ENCODE peak calls at places on chromosomes 13 and 19, in nine cellular contexts. B, D, E, K, C, I, X, H and U are unnamed samples.

GRCh38 chr13:105073041-105073440 is 1462.4 kb downstream of the EFNB2 start:
- DNase-seq in E (no peak), I (no peak), H (no peak), K (no peak), X (no peak), D (no peak), B (no peak), C (no peak), U (no peak)

GRCh38 chr19:34707661-34708060 is 26.4 kb upstream of the ZNF181 start:
- DNase-seq in K (no peak), X (no peak), E (no peak), H (no peak), I (no peak), D (no peak), B (no peak), C (no peak), U (no peak)

GRCh38 chr13:78045916-78046315 is 127.3 kb upstream of the EDNRB start:
- DNase-seq in K (no peak), H (no peak), C (no peak), I (no peak), X (no peak), D (no peak), B (no peak), E (no peak), U (no peak)

GRCh38 chr13:80131204-80131603 is 209.7 kb downstream of the SPRY2 start:
- DNase-seq in C (peak), K (peak), B (no peak), H (no peak), E (peak), D (peak), I (peak), X (no peak), U (peak)

GRCh38 chr13:83121904-83122303 is 760.4 kb downstream of the SLITRK1 start:
- DNase-seq in D (no peak), E (no peak), X (no peak), I (no peak), C (peak), H (no peak), B (no peak), K (no peak), U (no peak)

GRCh38 chr19:58356971-58357797 is 3.9 kb upstream of the A1BG start:
- DNase-seq in X (no peak), K (no peak), I (no peak), H (no peak), E (peak), C (no peak), D (no peak), B (no peak), U (no peak)

GRCh38 chr13:74674701-74675100 is 540.5 kb upstream of the KLF12 start:
- DNase-seq in C (no peak), I (no peak), H (no peak), X (no peak), K (no peak), D (no peak), E (no peak), B (no peak), U (no peak)

GRCh38 chr13:23739597-23739996 is 149.6 kb downstream of the MIPEP start:
- DNase-seq in C (no peak), E (no peak), K (no peak), D (no peak), B (no peak), I (no peak), X (no peak), H (no peak), U (no peak)

GRCh38 chr13:44223785-44224432 is 149.7 kb upstream of the SERP2 start:
- DNase-seq in K (no peak), H (no peak), B (no peak), D (no peak), X (no peak), I (no peak), E (no peak), C (no peak), U (no peak)

GRCh38 chr19:45901912-45902650 is at the start of gene MYPOP:
- DNase-seq in I (no peak), C (no peak), E (peak), K (no peak), X (no peak), D (no peak), B (no peak), H (no peak), U (no peak)

GRCh38 chr13:29693297-29693945 is 97.9 kb upstream of the SLC7A1 start:
- DNase-seq in B (peak), K (peak), H (no peak), D (no peak), X (no peak), I (no peak), E (no peak), C (no peak), U (no peak)

GRCh38 chr19:6694147-6694815 is 24.3 kb upstream of the TNFSF14 start:
- DNase-seq in K (no peak), H (no peak), B (no peak), I (no peak), E (peak), X (peak), C (no peak), D (no peak), U (no peak)

GRCh38 chr19:9295411-9295849 is 14.2 kb downstream of the ZNF699 start:
- DNase-seq in B (no peak), I (no peak), K (no peak), D (no peak), H (no peak), X (no peak), C (peak), E (peak), U (no peak)

GRCh38 chr13:69828527-69828926 is 279.1 kb upstream of the ATXN8OS start:
- DNase-seq in H (no peak), K (no peak), C (no peak), D (no peak), E (no peak), I (no peak), X (no peak), B (no peak), U (no peak)

DNA sequence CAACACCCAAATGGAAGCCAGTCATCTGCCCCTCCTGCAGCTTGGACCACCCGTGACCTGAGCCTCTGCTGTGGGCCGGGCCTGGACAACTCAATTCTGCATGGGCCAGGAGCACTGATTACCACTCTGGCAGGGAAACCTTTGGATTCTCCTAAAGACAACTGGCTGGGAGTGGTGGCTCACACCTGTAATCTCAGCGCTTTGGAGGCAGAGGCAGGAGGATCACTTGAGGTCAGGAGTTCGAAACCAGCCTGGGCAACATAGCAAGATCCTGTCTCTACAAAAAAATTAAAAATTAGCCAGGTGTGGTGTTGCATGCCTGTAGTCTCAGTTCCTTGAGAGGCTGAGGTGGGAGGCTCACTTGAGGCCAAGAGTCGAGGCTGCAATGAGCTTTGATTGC is 6.5 kb downstream of the EPS15L1 start:
- DNase-seq in D (no peak), E (no peak), K (no peak), H (no peak), C (no peak), I (no peak), B (no peak), X (no peak), U (no peak)
- H3K4me3 ChIP-seq in D (no peak), E (no peak), K (no peak), H (no peak), C (no peak), I (no peak), B (no peak), X (no peak), U (no peak)

GRCh38 chr19:33234736-33235135 is 9.1 kb upstream of the SLC7A10 start:
- DNase-seq in H (no peak), B (no peak), K (no peak), X (no peak), D (no peak), E (no peak), C (no peak), I (no peak), U (no peak)
- TF ChIP-seq CTCF in H (no peak), B (no peak), K (no peak), X (no peak), D (no peak), E (no peak), C (no peak), I (no peak), U (no peak)

GRCh38 chr13:34719060-34719875 is 222.8 kb upstream of the NBEA start:
- DNase-seq in H (no peak), D (no peak), B (no peak), C (no peak), K (no peak), X (no peak), E (no peak), I (no peak), U (no peak)
- H3K27ac ChIP-seq in H (no peak), D (no peak), B (no peak), C (no peak), K (no peak), X (no peak), E (no peak), I (no peak), U (no peak)

DNA sequence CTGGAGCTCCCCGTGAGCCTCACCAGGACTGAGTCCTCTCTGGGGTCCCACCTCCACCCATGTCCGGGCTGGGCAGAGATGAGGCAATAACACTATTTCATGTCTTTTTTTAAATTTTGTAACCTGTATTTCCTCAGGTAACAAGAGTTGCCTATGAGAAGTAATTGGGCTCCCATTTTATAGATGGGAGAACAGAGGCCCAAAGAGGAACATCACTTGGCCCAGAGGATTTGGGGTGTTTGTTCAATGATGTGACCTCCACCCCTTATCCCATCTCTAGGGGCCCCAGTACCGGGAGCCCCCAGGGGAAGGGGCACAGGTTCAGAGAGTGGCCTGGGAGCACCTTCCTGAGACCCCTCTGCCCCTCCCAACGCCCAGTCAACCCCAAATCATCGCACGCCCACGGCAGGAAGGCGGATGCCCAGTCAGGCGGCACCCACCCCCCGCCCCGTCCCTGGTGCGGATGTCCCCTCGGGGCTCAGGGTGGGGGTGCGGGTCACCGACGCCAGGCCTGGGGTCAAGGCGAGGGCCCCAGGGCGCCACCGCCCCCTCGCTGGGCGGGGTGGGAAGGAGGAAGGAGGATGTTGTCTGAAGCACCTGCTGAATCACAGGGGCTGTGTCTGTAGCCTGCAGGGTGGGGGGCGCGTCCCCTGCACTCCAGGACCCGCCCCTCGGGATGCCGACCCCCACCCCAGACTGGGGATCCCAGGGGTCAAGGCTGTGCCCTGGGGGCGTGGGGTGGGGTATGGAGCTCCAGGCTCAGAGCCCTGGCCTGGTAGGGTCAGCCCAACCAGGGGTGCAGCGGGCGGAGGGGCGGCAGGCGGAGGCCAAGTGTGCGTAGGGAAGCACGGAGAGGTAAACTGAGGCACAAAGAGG is 9.0 kb upstream of the CIRBP start:
- DNase-seq in C (no peak), D (peak), B (no peak), E (no peak), H (no peak), I (peak), K (no peak), X (peak), U (no peak)
- H3K4me3 ChIP-seq in C (no peak), D (peak), B (peak), E (peak), H (no peak), I (peak), K (peak), X (peak), U (peak)

GRCh38 chr13:91145806-91146205 is 201.7 kb upstream of the MIR17HG start:
- DNase-seq in X (no peak), D (no peak), H (no peak), C (no peak), I (no peak), B (no peak), E (no peak), K (no peak), U (no peak)
- TF ChIP-seq CTCF in X (no peak), D (no peak), H (no peak), C (no peak), I (no peak), B (no peak), E (no peak), K (no peak), U (no peak)

GRCh38 chr19:16497837-16498236 is 1.6 kb downstream of the C19orf44 start:
- DNase-seq in B (no peak), K (no peak), E (no peak), C (no peak), I (no peak), X (no peak), D (no peak), H (no peak), U (no peak)
- H3K27ac ChIP-seq in B (no peak), K (no peak), E (no peak), C (no peak), I (no peak), X (no peak), D (no peak), H (no peak), U (no peak)

GRCh38 chr19:49362048-49362925 is at the start of gene TEAD2:
- DNase-seq in E (peak), X (no peak), C (peak), I (peak), K (peak), D (peak), B (no peak), H (no peak), U (peak)

GRCh38 chr19:49363265-49364082 is at the start of gene DKKL1:
- DNase-seq in K (peak), D (peak), E (peak), X (peak), B (peak), H (peak), C (peak), I (peak), U (peak)

GRCh38 chr19:49359851-49360845 is 2.1 kb downstream of the TEAD2 start:
- DNase-seq in H (no peak), E (no peak), C (no peak), X (peak), D (no peak), I (no peak), B (no peak), K (no peak), U (no peak)

GRCh38 chr19:49362926-49363264 is 679 bp upstream of the TEAD2 start:
- DNase-seq in K (peak), D (peak), B (no peak), E (no peak), X (peak), C (peak), H (no peak), I (peak), U (no peak)

GRCh38 chr19:49361438-49362047 is 673 bp downstream of the TEAD2 start:
- DNase-seq in B (peak), X (peak), C (peak), D (peak), H (no peak), E (peak), I (peak), K (peak), U (peak)
- H3K4me3 ChIP-seq in B (peak), X (peak), C (peak), D (peak), H (peak), E (peak), I (peak), K (peak), U (peak)

DNA sequence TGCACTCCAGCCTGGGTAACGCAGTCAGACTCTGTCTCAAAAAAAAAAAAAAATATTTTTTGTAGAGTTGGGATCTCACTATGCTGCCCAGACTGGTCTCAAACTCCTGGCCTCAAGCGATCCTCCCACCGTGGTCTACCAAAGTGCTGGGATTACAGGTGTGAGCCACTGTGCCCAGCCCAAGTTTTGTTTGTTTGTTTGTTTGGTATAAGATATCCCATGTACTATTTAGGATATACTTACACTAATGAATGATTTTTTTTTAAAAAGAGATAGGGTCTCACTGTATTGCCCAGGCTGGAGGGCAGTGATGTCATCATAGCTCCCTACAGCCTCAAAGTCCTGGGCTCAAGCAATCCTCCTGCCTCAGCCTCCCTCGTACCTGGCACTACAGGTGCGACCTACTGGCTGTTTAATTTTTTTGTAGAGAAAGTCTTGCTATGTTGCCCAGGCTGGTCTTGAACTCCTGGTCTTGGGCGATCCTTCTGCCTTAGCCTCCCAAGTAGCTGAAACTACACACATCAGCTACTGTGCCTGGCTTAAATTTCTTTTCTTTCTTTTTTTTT is 24.0 kb downstream of the TLE6 start:
- DNase-seq in K (no peak), B (no peak), I (no peak), E (no peak), D (no peak), X (no peak), C (no peak), H (no peak), U (no peak)
- TF ChIP-seq CTCF in K (no peak), B (no peak), I (no peak), E (no peak), D (no peak), X (no peak), C (no peak), H (no peak), U (no peak)